ENCODE peak calls at places on chromosomes 3 and 15, in nine cellular contexts. I is activated CD4-positive, alpha-beta T cell treated with anti-CD3 and anti-CD28 coated beads for 1 hour; V is A172; D is left lung; S is non-pigmented ciliary epithelial cell; T is kidney epithelial cell; Q is dermis microvascular lymphatic vessel endothelial cell; L is cardiac septum; J is mesothelial cell of epicardium. U is an unnamed sample.

GRCh38 chr15:67025719-67026118 is 39.7 kb upstream of the SMAD3 start:
- DNase-seq in T (no peak), V (peak), I (no peak), Q (peak), L (no peak), S (no peak), D (peak), J (no peak), U (peak)

GRCh38 chr3:72821170-72821781 is 27.0 kb downstream of the SHQ1 start:
- DNase-seq in L (no peak), Q (peak), V (peak), I (no peak), S (no peak), J (no peak), D (no peak), T (no peak), U (peak)

GRCh38 chr3:194104041-194104751 is 31.8 kb upstream of the HES1 start:
- DNase-seq in L (no peak), I (no peak), S (no peak), Q (no peak), D (no peak), T (no peak), V (no peak), J (no peak), U (no peak)

GRCh38 chr3:71582612-71583568 is 638 bp downstream of the FOXP1 start:
- DNase-seq in Q (peak), I (peak), D (peak), T (no peak), V (peak), S (no peak), J (peak), L (peak), U (peak)

GRCh38 chr15:89362203-89363101 is 27.8 kb upstream of the POLG start:
- DNase-seq in Q (no peak), L (no peak), V (no peak), I (no peak), J (no peak), S (no peak), T (no peak), D (no peak), U (no peak)

GRCh38 chr3:194618858-194619608 is 14.2 kb downstream of the TMEM44 start:
- DNase-seq in S (no peak), I (no peak), T (no peak), J (no peak), Q (no peak), D (no peak), L (no peak), V (no peak), U (no peak)

GRCh38 chr3:194275231-194275671 is 75.9 kb downstream of the CPN2 start:
- DNase-seq in I (no peak), J (peak), S (no peak), T (no peak), V (no peak), L (peak), Q (no peak), D (no peak), U (no peak)

GRCh38 chr15:75695206-75695605 is 17.4 kb downstream of the CSPG4 start:
- DNase-seq in S (no peak), Q (peak), V (peak), D (no peak), J (no peak), L (no peak), T (no peak), I (no peak), U (no peak)

GRCh38 chr3:73783811-73784210 is 159.1 kb upstream of the PDZRN3 start:
- DNase-seq in D (no peak), S (no peak), V (no peak), L (no peak), J (no peak), T (no peak), Q (no peak), I (no peak), U (no peak)

GRCh38 chr3:52237659-52238172 is 1.2 kb downstream of the TWF2 start:
- DNase-seq in V (peak), D (peak), Q (peak), S (peak), J (no peak), T (peak), I (no peak), L (peak), U (peak)

GRCh38 chr15:34501131-34501530 is 63.5 kb upstream of the GOLGA8A start:
- DNase-seq in Q (no peak), V (no peak), D (no peak), L (no peak), J (no peak), I (no peak), T (no peak), S (no peak), U (no peak)

GRCh38 chr3:126524429-126524988 is 554 bp downstream of the CHST13 start:
- DNase-seq in J (no peak), L (peak), T (no peak), Q (no peak), D (peak), I (no peak), V (no peak), S (no peak), U (no peak)

GRCh38 chr3:56904526-56905245 is 102.9 kb upstream of the ARHGEF3 start:
- DNase-seq in D (no peak), T (no peak), S (no peak), L (no peak), Q (no peak), V (no peak), I (no peak), J (no peak), U (no peak)

GRCh38 chr3:76199382-76199781 is 414.0 kb upstream of the ZNF717 start:
- DNase-seq in Q (no peak), L (no peak), J (no peak), V (no peak), I (no peak), S (no peak), T (no peak), D (no peak), U (peak)